ENCODE peak calls at places on chromosomes 12 and 14, in seven cellular contexts. P is neural crest cell, I is omental fat pad, T is Caco-2, H is fibroblast of lung, G is cardiac muscle cell, Y is bronchial epithelial cell. F is an unnamed sample.

GRCh38 chr14:67285876-67286452 is 44.7 kb downstream of the PALS1 start:
- DNase-seq in T (peak), H (peak), P (no peak), Y (peak), G (peak), I (no peak), F (no peak)

GRCh38 chr12:42308390-42308789 is 17.5 kb downstream of the ZCRB1 start:
- DNase-seq in Y (no peak), H (no peak), T (no peak), P (no peak), G (no peak), I (no peak), F (no peak)

GRCh38 chr14:59190372-59190771 is 1.9 kb downstream of the DAAM1 start:
- DNase-seq in Y (no peak), T (peak), H (no peak), P (peak), I (no peak), G (peak), F (no peak)

GRCh38 chr14:38737657-38738056 is 365.4 kb downstream of the SEC23A start:
- DNase-seq in H (no peak), Y (no peak), T (no peak), I (no peak), P (peak), G (peak), F (no peak)

GRCh38 chr12:75892779-75893408 is 138.7 kb downstream of the PHLDA1 start:
- DNase-seq in I (no peak), P (no peak), H (peak), G (no peak), T (peak), Y (peak), F (no peak)

GRCh38 chr14:64970041-64970440 is 2.1 kb downstream of the RAB15 start:
- DNase-seq in T (no peak), P (no peak), I (no peak), G (no peak), H (no peak), Y (no peak), F (no peak)

GRCh38 chr14:91891721-91892220 is 24.4 kb upstream of the TC2N start:
- DNase-seq in T (no peak), P (no peak), I (no peak), H (peak), G (no peak), Y (no peak), F (no peak)

GRCh38 chr14:73173092-73173735 is 36.9 kb downstream of the PSEN1 start:
- DNase-seq in G (peak), Y (peak), H (peak), T (peak), P (no peak), I (no peak), F (no peak)

GRCh38 chr12:26791328-26791791 is 41.6 kb downstream of the ITPR2 start:
- DNase-seq in I (no peak), G (no peak), T (no peak), P (no peak), H (peak), Y (no peak), F (no peak)

GRCh38 chr12:131454418-131455217 is 256.3 kb upstream of the SFSWAP start:
- DNase-seq in P (peak), Y (no peak), I (no peak), G (peak), H (no peak), T (peak), F (no peak)

GRCh38 chr12:123024819-123025391 is 44.4 kb downstream of the ARL6IP4 start:
- DNase-seq in H (peak), T (no peak), G (no peak), Y (peak), I (no peak), P (no peak), F (no peak)

GRCh38 chr14:22982477-22983245 is at the start of gene AJUBA:
- DNase-seq in P (peak), I (peak), Y (peak), G (peak), H (peak), T (peak), F (peak)

GRCh38 chr12:75489187-75489586 is 8.6 kb downstream of the GLIPR1 start:
- DNase-seq in I (no peak), H (no peak), T (no peak), G (no peak), Y (no peak), P (no peak), F (no peak)

GRCh38 chr12:8847435-8847834 is 25.0 kb downstream of the A2ML1 start:
- DNase-seq in Y (no peak), I (no peak), H (no peak), G (no peak), P (no peak), T (no peak), F (no peak)

GRCh38 chr12:76255281-76255680 is 92.9 kb downstream of the BBS10 start:
- DNase-seq in H (no peak), P (no peak), I (no peak), G (no peak), T (no peak), Y (no peak), F (no peak)

GRCh38 chr12:97194551-97194950 is 268.1 kb upstream of the RMST start:
- DNase-seq in P (no peak), G (no peak), T (no peak), H (peak), Y (peak), I (no peak), F (no peak)

GRCh38 chr14:35046751-35047536 is 872 bp downstream of the FAM177A1 start:
- DNase-seq in P (no peak), G (no peak), Y (peak), T (no peak), H (peak), I (no peak), F (no peak)

GRCh38 chr14:97393244-97393643 is 596.1 kb downstream of the VRK1 start:
- DNase-seq in H (no peak), I (no peak), T (no peak), G (no peak), Y (no peak), P (no peak), F (no peak)

GRCh38 chr14:68442828-68443460 is 349.9 kb downstream of the ZFP36L1 start:
- DNase-seq in T (no peak), H (peak), Y (no peak), P (no peak), I (no peak), G (no peak), F (no peak)

GRCh38 chr14:21520718-21521117 is 5.4 kb downstream of the SALL2 start:
- DNase-seq in G (no peak), I (no peak), T (no peak), P (no peak), Y (no peak), H (no peak), F (no peak)

GRCh38 chr12:6451348-6452244 is at the start of gene TAPBPL:
- DNase-seq in H (peak), Y (peak), I (peak), P (peak), T (peak), G (peak), F (no peak)

GRCh38 chr14:71266994-71267636 is 359.9 kb downstream of the PCNX1 start:
- DNase-seq in T (no peak), Y (peak), P (no peak), H (peak), I (no peak), G (no peak), F (no peak)

GRCh38 chr12:58249610-58250009 is 308.2 kb downstream of the ATP23 start:
- DNase-seq in T (no peak), P (no peak), G (peak), I (no peak), H (peak), Y (no peak), F (no peak)

GRCh38 chr14:58947156-58947555 is 241.3 kb upstream of the DAAM1 start:
- DNase-seq in P (no peak), G (no peak), I (no peak), Y (no peak), T (no peak), H (peak), F (no peak)

GRCh38 chr12:107304588-107305532 is 211.5 kb upstream of the CRY1 start:
- DNase-seq in Y (peak), P (no peak), T (no peak), G (no peak), H (peak), I (no peak), F (no peak)

GRCh38 chr12:110244829-110245228 is 36.2 kb upstream of the ATP2A2 start:
- DNase-seq in G (peak), T (no peak), Y (no peak), H (no peak), I (no peak), P (no peak), F (no peak)

GRCh38 chr12:105713901-105714300 is 383.4 kb downstream of the C12orf75 start:
- DNase-seq in Y (no peak), T (no peak), P (no peak), I (no peak), H (no peak), G (no peak), F (no peak)

GRCh38 chr12:28156362-28156761 is 33.9 kb upstream of the CCDC91 start:
- DNase-seq in G (no peak), P (no peak), H (no peak), I (no peak), T (no peak), Y (no peak), F (no peak)

GRCh38 chr14:21071225-21072041 is 1.3 kb downstream of the ARHGEF40 start:
- DNase-seq in G (peak), T (peak), H (peak), Y (peak), I (no peak), P (peak), F (no peak)

GRCh38 chr12:57618966-57619433 is 7.8 kb downstream of the ARHGEF25 start:
- DNase-seq in P (no peak), T (no peak), I (no peak), Y (no peak), H (no peak), G (peak), F (no peak)

GRCh38 chr14:21923820-21924219 is 250.2 kb upstream of the OR4E1 start:
- DNase-seq in H (no peak), T (no peak), I (no peak), Y (no peak), G (no peak), P (no peak), F (no peak)

GRCh38 chr12:115914122-115914521 is 363.4 kb downstream of the MED13L start:
- DNase-seq in Y (no peak), H (no peak), G (no peak), I (no peak), P (no peak), T (no peak), F (no peak)

GRCh38 chr12:87430444-87430843 is 598.8 kb downstream of the C12orf50 start:
- DNase-seq in H (no peak), Y (no peak), G (no peak), T (no peak), P (no peak), I (no peak), F (no peak)

GRCh38 chr14:84961637-84962036 is 568.3 kb upstream of the FLRT2 start:
- DNase-seq in I (no peak), H (no peak), G (no peak), P (no peak), T (no peak), Y (no peak), F (no peak)

GRCh38 chr12:27064397-27065342 is 17.7 kb downstream of the C12orf71 start:
- DNase-seq in T (no peak), H (peak), Y (no peak), I (no peak), G (no peak), P (no peak), F (peak)

GRCh38 chr14:58746701-58747100 is 108.9 kb downstream of the DACT1 start:
- DNase-seq in G (no peak), P (no peak), I (no peak), T (no peak), H (no peak), Y (no peak), F (no peak)

GRCh38 chr12:124514145-124514995 is 53.0 kb downstream of the NCOR2 start:
- DNase-seq in H (no peak), G (no peak), P (no peak), Y (no peak), T (no peak), I (no peak), F (no peak)

GRCh38 chr12:88559199-88559598 is 21.1 kb downstream of the KITLG start:
- DNase-seq in G (peak), I (no peak), Y (no peak), H (no peak), T (no peak), P (no peak), F (no peak)

GRCh38 chr14:76096257-76096656 is 55.5 kb upstream of the GPATCH2L start:
- DNase-seq in I (no peak), G (no peak), Y (no peak), T (no peak), P (no peak), H (no peak), F (no peak)

GRCh38 chr14:89186850-89187376 is 230.1 kb downstream of the FOXN3 start:
- DNase-seq in G (peak), H (peak), Y (peak), I (no peak), P (no peak), T (no peak), F (no peak)
- TF ChIP-seq CTCF in G (no peak), H (no peak), Y (no peak), I (no peak), P (no peak), T (no peak), F (no peak)

GRCh38 chr14:50954811-50955372 is 10.6 kb upstream of the PYGL start:
- DNase-seq in I (no peak), P (no peak), Y (peak), T (peak), H (peak), G (peak), F (no peak)

GRCh38 chr14:50957296-50957695 is 13.0 kb upstream of the PYGL start:
- DNase-seq in G (no peak), T (no peak), P (no peak), Y (no peak), I (no peak), H (peak), F (no peak)

GRCh38 chr14:50951032-50951431 is 6.7 kb upstream of the PYGL start:
- DNase-seq in T (no peak), H (no peak), Y (no peak), I (no peak), P (no peak), G (no peak), F (no peak)

GRCh38 chr14:50953497-50953896 is 9.2 kb upstream of the PYGL start:
- DNase-seq in H (no peak), Y (no peak), G (no peak), I (no peak), T (no peak), P (no peak), F (no peak)

DNA sequence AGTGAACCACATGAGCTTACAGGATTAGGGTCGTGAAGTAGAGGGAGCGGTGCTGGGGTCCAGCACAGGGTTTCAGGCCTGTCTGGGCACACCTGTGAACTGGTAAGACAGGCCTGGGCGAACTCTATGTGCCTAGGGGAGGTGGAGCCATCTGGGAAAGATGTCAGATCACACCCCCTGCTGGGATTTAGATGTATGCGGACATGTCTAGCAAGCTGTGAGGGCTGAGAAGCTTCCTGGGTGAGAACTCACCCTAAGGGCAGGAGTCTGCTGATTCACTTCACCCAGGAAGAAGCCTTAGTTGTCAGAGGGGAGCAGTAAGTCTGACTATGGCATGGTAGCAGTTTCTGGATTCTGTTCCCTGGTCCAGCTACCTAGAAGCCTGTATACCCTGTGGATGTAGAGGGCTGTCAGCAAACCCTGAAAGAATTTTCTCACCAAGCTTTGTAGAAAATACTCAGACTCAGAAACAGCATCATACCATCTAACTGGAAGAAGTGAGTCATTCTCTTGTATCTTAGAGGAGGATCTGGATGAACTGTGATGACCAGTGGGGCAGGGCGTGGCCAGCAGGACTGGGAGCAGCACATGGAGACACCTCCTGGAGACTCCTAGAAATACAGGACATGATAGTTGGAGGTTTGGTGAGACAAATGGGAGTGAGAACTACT is 11.2 kb upstream of the PYGL start:
- DNase-seq in I (no peak), T (peak), P (no peak), G (peak), H (peak), Y (peak), F (no peak)
- TF ChIP-seq CTCF in I (no peak), T (peak), P (peak), G (peak), H (peak), Y (peak), F (peak)

GRCh38 chr12:92814584-92814983 is 111.8 kb downstream of the PLEKHG7 start:
- DNase-seq in H (no peak), G (no peak), T (no peak), Y (no peak), I (no peak), P (no peak), F (no peak)

GRCh38 chr12:92810370-92810769 is 107.6 kb downstream of the PLEKHG7 start:
- DNase-seq in Y (no peak), I (no peak), G (no peak), H (no peak), T (no peak), P (no peak), F (no peak)
- TF ChIP-seq CTCF in Y (no peak), I (no peak), G (no peak), H (no peak), T (no peak), P (no peak), F (no peak)

DNA sequence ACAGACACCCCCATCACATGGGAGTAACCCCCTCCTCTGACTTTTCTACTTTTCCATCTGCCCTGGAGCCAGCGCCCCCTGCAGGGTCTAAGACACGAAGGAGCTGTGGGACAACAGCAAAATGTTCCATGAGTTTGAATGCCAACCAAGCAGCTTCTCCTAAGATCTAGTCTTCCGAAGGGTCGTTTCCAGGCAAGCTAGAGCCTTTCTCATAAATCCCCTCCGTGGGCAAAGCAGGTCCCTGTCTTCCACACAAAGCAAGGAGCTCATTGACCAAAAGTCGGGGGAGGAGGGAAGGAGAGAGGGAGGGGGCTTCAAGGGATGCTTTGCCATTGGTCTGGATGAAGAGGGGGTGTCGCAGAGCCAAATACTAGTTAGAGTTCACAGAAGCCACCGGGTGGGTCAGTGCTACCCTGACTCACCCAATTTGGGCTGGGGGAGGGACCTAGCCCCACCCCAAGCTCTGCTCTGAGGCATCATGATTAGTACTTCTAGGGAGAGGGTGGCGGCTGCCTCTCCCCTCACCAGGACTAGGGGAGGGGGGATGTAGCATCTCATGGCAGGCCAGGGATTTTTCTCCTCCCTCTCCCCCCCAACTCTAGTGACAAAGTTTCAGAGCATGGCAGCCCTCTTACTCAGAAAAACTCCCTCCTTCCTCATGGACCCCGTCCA is 1.6 kb downstream of the MSI1 start:
- DNase-seq in H (peak), Y (no peak), T (peak), I (no peak), G (peak), P (peak), F (no peak)
- TF ChIP-seq CTCF in H (peak), Y (peak), T (no peak), I (no peak), G (peak), P (peak), F (peak)

GRCh38 chr12:5154091-5154490 is 110.4 kb downstream of the KCNA5 start:
- DNase-seq in H (no peak), I (no peak), Y (no peak), T (no peak), G (peak), P (no peak), F (no peak)
- TF ChIP-seq CTCF in H (no peak), I (no peak), Y (no peak), T (no peak), G (no peak), P (no peak), F (no peak)

GRCh38 chr14:103856105-103856504 is 8.7 kb upstream of the PPP1R13B start:
- DNase-seq in I (no peak), P (no peak), H (no peak), T (no peak), Y (no peak), G (no peak), F (no peak)
- TF ChIP-seq CTCF in I (no peak), P (no peak), H (no peak), T (no peak), Y (peak), G (no peak), F (no peak)

F was measured in D721Med.